ENCODE peak calls at places on chromosome 15, in five cellular contexts. P is HepG2, E is neural progenitor cell, X is astrocyte, I is SK-N-SH. J is an unnamed sample.

GRCh38 chr15:49860101-49860500 is 239.3 kb downstream of the DTWD1 start:
- DNase-seq in P (no peak), E (no peak), X (peak), I (no peak), J (no peak)

GRCh38 chr15:25022233-25022632 is 67.4 kb downstream of the SNRPN start:
- DNase-seq in P (no peak), E (no peak), X (peak), I (no peak), J (peak)

GRCh38 chr15:54840999-54841398 is 355.7 kb downstream of the RSL24D1 start:
- DNase-seq in P (no peak), E (no peak), X (no peak), I (no peak), J (no peak)

GRCh38 chr15:81336568-81336967 is 12.6 kb upstream of the STARD5 start:
- DNase-seq in P (peak), E (no peak), X (peak), I (no peak), J (peak)

GRCh38 chr15:72389231-72389630 is 8.9 kb upstream of the TMEM202 start:
- DNase-seq in P (no peak), E (no peak), X (peak), I (no peak), J (no peak)

GRCh38 chr15:96020133-96020532 is 310.4 kb upstream of the NR2F2 start:
- DNase-seq in P (no peak), E (no peak), X (no peak), I (no peak), J (no peak)

GRCh38 chr15:92091155-92091734 is 237.7 kb downstream of the SLCO3A1 start:
- DNase-seq in P (peak), E (peak), X (no peak), I (peak), J (peak)

GRCh38 chr15:78205856-78206255 is 28.5 kb downstream of the ACSBG1 start:
- DNase-seq in P (no peak), E (no peak), X (no peak), I (no peak), J (no peak)

GRCh38 chr15:76060098-76060989 is 559 bp downstream of the TMEM266 start:
- DNase-seq in P (no peak), E (no peak), X (no peak), I (no peak), J (no peak)

GRCh38 chr15:74208901-74209559 is 6.4 kb upstream of the STRA6 start:
- DNase-seq in P (peak), E (peak), X (peak), I (no peak), J (peak)

GRCh38 chr15:37733628-37734027 is 200.8 kb upstream of the TMCO5A start:
- DNase-seq in P (no peak), E (no peak), X (no peak), I (no peak), J (no peak)

GRCh38 chr15:74837482-74837881 is 5.5 kb downstream of the ULK3 start:
- DNase-seq in P (no peak), E (no peak), X (no peak), I (no peak), J (no peak)

GRCh38 chr15:92845109-92845508 is 55.0 kb upstream of the CHD2 start:
- DNase-seq in P (peak), E (no peak), X (peak), I (no peak), J (peak)

GRCh38 chr15:67559158-67559557 is 16.7 kb downstream of the MAP2K5 start:
- DNase-seq in P (no peak), E (no peak), X (no peak), I (no peak), J (no peak)

GRCh38 chr15:82646250-82647044 is 716 bp downstream of the CPEB1 start:
- DNase-seq in P (no peak), E (peak), X (no peak), I (no peak), J (no peak)

GRCh38 chr15:77044228-77045042 is 26.5 kb downstream of the TSPAN3 start:
- DNase-seq in P (no peak), E (no peak), X (no peak), I (no peak), J (no peak)

GRCh38 chr15:45529613-45530012 is 7.1 kb upstream of the SLC30A4 start:
- DNase-seq in P (no peak), E (no peak), X (no peak), I (no peak), J (no peak)

GRCh38 chr15:98330258-98330657 is 318.1 kb upstream of the IGF1R start:
- DNase-seq in P (no peak), E (no peak), X (no peak), I (no peak), J (no peak)

GRCh38 chr15:63381301-63382192 is at the start of gene CA12:
- DNase-seq in P (peak), E (peak), X (peak), I (peak), J (peak)

GRCh38 chr15:80689297-80689696 is 5.8 kb upstream of the ABHD17C start:
- DNase-seq in P (no peak), E (no peak), X (no peak), I (no peak), J (no peak)

GRCh38 chr15:74135041-74135565 is 4.7 kb downstream of the ISLR2 start:
- DNase-seq in P (no peak), E (no peak), X (no peak), I (no peak), J (no peak)

GRCh38 chr15:72203507-72203837 is 5.9 kb upstream of the GRAMD2A start:
- DNase-seq in P (no peak), E (no peak), X (peak), I (peak), J (peak)

GRCh38 chr15:46808834-46809233 is 908.5 kb upstream of the SEMA6D start:
- DNase-seq in P (no peak), E (no peak), X (no peak), I (no peak), J (no peak)

GRCh38 chr15:80893777-80894176 is 95.8 kb downstream of the MESD start:
- DNase-seq in P (no peak), E (no peak), X (no peak), I (no peak), J (peak)

GRCh38 chr15:93052090-93052892 is 36.7 kb downstream of the RGMA start:
- DNase-seq in P (no peak), E (no peak), X (no peak), I (no peak), J (no peak)

GRCh38 chr15:48855501-48856440 is 22.2 kb upstream of the EID1 start:
- DNase-seq in P (peak), E (peak), X (peak), I (no peak), J (peak)

GRCh38 chr15:97683816-97684215 is 276.7 kb upstream of the ARRDC4 start:
- DNase-seq in P (no peak), E (no peak), X (no peak), I (no peak), J (no peak)

GRCh38 chr15:60362318-60363023 is 35.3 kb downstream of the ANXA2 start:
- DNase-seq in P (peak), E (no peak), X (peak), I (no peak), J (peak)

GRCh38 chr15:88658972-88659931 is 20.4 kb downstream of the ISG20 start:
- DNase-seq in P (no peak), E (no peak), X (peak), I (no peak), J (peak)

GRCh38 chr15:84953726-84954125 is 27.9 kb upstream of the PDE8A start:
- DNase-seq in P (no peak), E (no peak), X (no peak), I (no peak), J (no peak)
- H3K9ac ChIP-seq in P (no peak), E (no peak), X (no peak), I (no peak), J (peak)

DNA sequence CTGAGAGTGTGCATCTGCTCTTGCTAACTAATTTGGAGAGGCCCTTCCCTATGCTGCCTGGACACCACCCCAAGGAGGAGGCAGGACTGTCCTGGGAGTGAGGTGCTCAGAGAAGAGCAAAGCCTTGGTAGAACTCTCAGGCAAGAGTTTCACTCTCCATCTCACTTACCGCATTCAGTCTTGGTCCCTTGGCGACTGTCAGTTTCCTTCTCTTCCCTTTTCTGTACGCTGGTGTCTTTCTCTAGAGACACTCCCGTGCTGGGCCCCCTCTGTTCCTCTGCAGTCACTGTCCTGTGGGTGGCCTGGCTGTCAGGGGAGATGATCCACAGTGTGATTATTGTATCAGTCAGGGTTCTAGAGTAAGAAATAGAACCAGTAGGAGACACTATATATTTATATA is 44.0 kb downstream of the IDH2 start:
- DNase-seq in P (no peak), E (no peak), X (no peak), I (no peak), J (no peak)
- H3K9ac ChIP-seq in P (no peak), E (no peak), X (no peak), I (no peak), J (no peak)

GRCh38 chr15:99963096-99963825 is 230.0 kb upstream of the LYSMD4 start:
- DNase-seq in P (no peak), E (no peak), X (peak), I (peak), J (peak)
- H3K9ac ChIP-seq in P (no peak), E (no peak), X (no peak), I (no peak), J (no peak)

GRCh38 chr15:89783111-89783860 is 7.2 kb downstream of the MESP2 start:
- DNase-seq in P (no peak), E (no peak), X (peak), I (peak), J (no peak)

GRCh38 chr15:89778861-89779260 is 2.7 kb downstream of the MESP2 start:
- DNase-seq in P (no peak), E (no peak), X (no peak), I (no peak), J (no peak)

GRCh38 chr15:89780601-89781000 is 4.5 kb downstream of the MESP2 start:
- DNase-seq in P (no peak), E (no peak), X (no peak), I (no peak), J (no peak)

GRCh38 chr15:89781891-89782618 is 5.9 kb downstream of the MESP2 start:
- DNase-seq in P (peak), E (no peak), X (peak), I (no peak), J (peak)

DNA sequence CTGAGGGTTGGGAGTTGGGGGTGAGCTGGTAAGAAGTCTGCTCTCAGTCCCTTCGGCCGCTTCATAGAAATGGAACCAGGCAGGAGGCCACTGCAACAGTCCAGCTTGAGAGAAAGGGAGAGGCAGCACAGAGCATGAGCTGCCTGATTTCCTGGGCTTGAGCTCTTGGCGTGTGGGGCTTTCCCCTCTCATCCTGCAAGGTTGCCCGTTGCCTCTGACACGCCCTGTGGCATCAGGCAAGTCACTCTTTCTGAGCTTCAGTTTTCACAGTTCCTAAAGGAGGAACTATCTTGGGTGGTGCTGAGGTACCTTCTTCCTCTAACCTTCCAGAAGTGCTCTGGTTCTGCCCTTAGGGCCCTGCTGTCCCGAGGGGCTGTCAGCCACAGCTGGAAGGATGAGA is 4.9 kb downstream of the MESP2 start:
- DNase-seq in P (no peak), E (no peak), X (no peak), I (no peak), J (no peak)
- H3K9ac ChIP-seq in P (no peak), E (no peak), X (no peak), I (no peak), J (peak)

GRCh38 chr15:40048155-40048792 is 9.3 kb upstream of the SRP14 start:
- DNase-seq in P (no peak), E (no peak), X (no peak), I (no peak), J (no peak)
- H3K9ac ChIP-seq in P (no peak), E (no peak), X (peak), I (no peak), J (no peak)

DNA sequence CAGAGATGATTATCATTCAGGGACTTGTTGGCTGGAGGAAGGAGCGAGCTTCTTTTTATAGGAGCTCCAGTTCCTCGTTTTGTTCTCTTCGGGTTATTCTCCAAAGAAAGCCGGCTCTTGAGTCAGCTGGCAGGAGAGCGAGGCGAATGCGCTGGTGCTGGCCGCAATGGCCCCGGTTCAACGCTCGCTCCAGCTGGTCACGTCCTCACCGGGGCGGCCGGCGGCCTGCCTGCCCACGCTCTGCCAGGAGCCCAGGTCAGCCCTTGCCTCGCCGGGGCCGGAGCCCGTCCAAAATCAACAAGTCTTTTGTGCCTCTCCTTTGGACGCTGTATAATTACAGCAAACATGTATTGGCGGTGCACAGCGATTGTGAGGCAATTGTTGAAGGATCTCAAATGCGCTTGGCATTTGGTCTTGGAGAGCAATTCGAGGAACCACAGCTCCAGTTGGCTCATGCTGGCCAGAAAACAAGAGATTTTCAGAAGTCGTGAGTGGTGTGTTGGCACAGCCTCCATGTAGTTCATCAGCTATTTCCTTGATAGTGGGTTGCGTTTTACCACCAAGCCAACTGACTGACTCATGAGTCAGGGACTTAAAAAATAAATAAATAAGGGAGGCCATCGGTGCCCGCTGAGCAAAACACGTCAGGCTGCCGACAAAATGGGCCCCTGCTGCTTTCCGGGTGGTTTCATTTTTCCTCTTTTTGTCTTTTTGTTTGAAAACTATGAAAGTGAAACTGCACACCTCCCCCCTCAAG is 288.5 kb downstream of the UACA start:
- DNase-seq in P (no peak), E (no peak), X (peak), I (no peak), J (peak)
- H3K9ac ChIP-seq in P (no peak), E (no peak), X (peak), I (peak), J (peak)

J was measured in adipocyte.